ENCODE peak calls at places on chromosomes 12 and 14, in nine cellular contexts. E, C, Y, J, U, X, K, H and V are unnamed samples.

GRCh38 chr12:47520029-47520428 is 185.8 kb downstream of the RPAP3 start:
- DNase-seq in E (no peak), C (no peak), Y (no peak), J (no peak), U (no peak), X (no peak), K (no peak), H (no peak), V (no peak)

GRCh38 chr12:120669055-120669828 is 17.7 kb upstream of the MLEC start:
- DNase-seq in E (no peak), C (no peak), Y (peak; percentile 65), J (peak; percentile 35), U (no peak), X (no peak), K (no peak), H (peak; percentile 40), V (no peak)

GRCh38 chr12:113142173-113142885 is 6.8 kb upstream of the RASAL1 start:
- DNase-seq in E (no peak), C (no peak), Y (no peak), J (no peak), U (peak; percentile 96), X (peak; percentile 11), K (peak; percentile 51), H (peak; percentile 63), V (no peak)

GRCh38 chr12:70307868-70308267 is 58.2 kb upstream of the KCNMB4 start:
- DNase-seq in E (no peak), C (no peak), Y (no peak), J (no peak), U (no peak), X (no peak), K (no peak), H (no peak), V (no peak)

GRCh38 chr12:108310489-108310888 is 28.6 kb downstream of the CMKLR1 start:
- DNase-seq in E (no peak), C (no peak), Y (no peak), J (no peak), U (no peak), X (no peak), K (no peak), H (no peak), V (no peak)

GRCh38 chr14:68619805-68620574 is 172.9 kb downstream of the ZFP36L1 start:
- DNase-seq in E (no peak), C (peak; percentile 60), Y (no peak), J (no peak), U (no peak), X (no peak), K (no peak), H (peak; percentile 83), V (no peak)

GRCh38 chr12:111034911-111035577 is 114.7 kb upstream of the MYL2 start:
- DNase-seq in E (no peak), C (no peak), Y (peak; percentile 64), J (peak; percentile 47), U (no peak), X (no peak), K (no peak), H (no peak), V (no peak)

GRCh38 chr14:71623939-71624338 is 308.3 kb upstream of the RGS6 start:
- DNase-seq in E (no peak), C (no peak), Y (no peak), J (no peak), U (no peak), X (no peak), K (no peak), H (no peak), V (no peak)

GRCh38 chr12:28939427-28939826 is 209.7 kb upstream of the FAR2 start:
- DNase-seq in E (no peak), C (no peak), Y (no peak), J (no peak), U (no peak), X (no peak), K (no peak), H (no peak), V (no peak)

GRCh38 chr12:13008741-13009380 is 8.8 kb upstream of the HEBP1 start:
- DNase-seq in E (no peak), C (no peak), Y (no peak), J (no peak), U (no peak), X (no peak), K (no peak), H (no peak), V (no peak)

GRCh38 chr12:66329941-66330340 is 27.6 kb downstream of the HELB start:
- DNase-seq in E (no peak), C (no peak), Y (no peak), J (no peak), U (peak; percentile 59), X (no peak), K (no peak), H (no peak), V (no peak)

GRCh38 chr14:95519699-95520098 is 3.2 kb upstream of the SYNE3 start:
- DNase-seq in E (no peak), C (peak; percentile 79), Y (no peak), J (no peak), U (peak; percentile 59), X (no peak), K (peak; percentile 79), H (peak; percentile 83), V (peak; percentile 22)

GRCh38 chr12:123119808-123120207 is 31.1 kb downstream of the PITPNM2 start:
- DNase-seq in E (no peak), C (no peak), Y (no peak), J (no peak), U (no peak), X (no peak), K (no peak), H (no peak), V (no peak)

GRCh38 chr14:56807586-56808168 is 2.6 kb downstream of the OTX2 start:
- DNase-seq in E (no peak), C (no peak), Y (no peak), J (peak; percentile 41), U (no peak), X (no peak), K (no peak), H (no peak), V (no peak)

GRCh38 chr14:24279301-24280186 is 8.1 kb upstream of the RABGGTA start:
- DNase-seq in E (no peak), C (no peak), Y (no peak), J (no peak), U (peak; percentile 70), X (peak; percentile 77), K (no peak), H (peak; percentile 68), V (peak; percentile 26)

GRCh38 chr14:72558721-72559120 is 335.2 kb downstream of the DPF3 start:
- DNase-seq in E (no peak), C (no peak), Y (no peak), J (no peak), U (no peak), X (no peak), K (no peak), H (no peak), V (no peak)

GRCh38 chr12:3205742-3206519 is 128.8 kb downstream of the TSPAN9 start:
- DNase-seq in E (no peak), C (no peak), Y (no peak), J (no peak), U (no peak), X (no peak), K (no peak), H (peak; percentile 36), V (no peak)